ENCODE peak calls at places on chromosomes 1 and 21, in five cellular contexts. F, Z, S, T and I are unnamed samples.

GRCh38 chr1:205998457-205999241 is 4.5 kb downstream of the RAB7B start:
- ATAC-seq in F (no peak), T (no peak), Z (no peak), S (no peak), I (no peak)

GRCh38 chr1:13801711-13802486 is 101.9 kb downstream of the PRDM2 start:
- ATAC-seq in F (no peak), Z (peak), T (no peak), S (peak), I (no peak)

GRCh38 chr21:29196664-29197052 is 66.2 kb downstream of the MAP3K7CL start:
- ATAC-seq in S (no peak), Z (peak), T (no peak), F (peak), I (no peak)

GRCh38 chr1:31768939-31769704 is 5.0 kb upstream of the ADGRB2 start:
- ATAC-seq in S (no peak), T (no peak), F (peak), Z (no peak), I (no peak)

GRCh38 chr1:228276361-228276831 is 68.6 kb downstream of the OBSCN start:
- ATAC-seq in S (peak), T (no peak), F (peak), Z (peak), I (peak)

GRCh38 chr1:228827026-228827425 is 91.7 kb downstream of the RHOU start:
- ATAC-seq in T (no peak), S (peak), F (no peak), Z (peak), I (peak)

GRCh38 chr21:37593015-37593414 is 226.4 kb downstream of the DYRK1A start:
- ATAC-seq in T (no peak), Z (no peak), S (peak), F (no peak), I (no peak)

GRCh38 chr21:32413697-32414578 is 1.4 kb downstream of the EVA1C start:
- ATAC-seq in F (no peak), Z (no peak), S (peak), T (peak), I (no peak)

GRCh38 chr1:41394918-41395598 is 33.8 kb downstream of the FOXO6 start:
- ATAC-seq in F (peak), S (peak), Z (no peak), T (no peak), I (no peak)

GRCh38 chr1:165580931-165581871 is 37.4 kb downstream of the LRRC52 start:
- ATAC-seq in F (no peak), Z (no peak), T (no peak), S (no peak), I (no peak)

GRCh38 chr1:40743860-40744259 is 39.7 kb upstream of the KCNQ4 start:
- ATAC-seq in F (no peak), S (no peak), Z (no peak), T (no peak), I (no peak)

GRCh38 chr1:171718216-171718615 is 23.6 kb downstream of the VAMP4 start:
- ATAC-seq in T (no peak), F (no peak), Z (no peak), S (no peak), I (no peak)

GRCh38 chr1:160056648-160057169 is 13.3 kb downstream of the KCNJ10 start:
- ATAC-seq in S (no peak), F (no peak), Z (no peak), T (no peak), I (no peak)

GRCh38 chr1:67850611-67851075 is 17.4 kb upstream of the GNG12 start:
- ATAC-seq in S (peak), Z (peak), T (no peak), F (peak), I (peak)

GRCh38 chr1:237393632-237394031 is 351.6 kb downstream of the RYR2 start:
- ATAC-seq in Z (no peak), T (no peak), S (no peak), F (no peak), I (no peak)

GRCh38 chr1:211476200-211476849 is 15.6 kb downstream of the RD3 start:
- ATAC-seq in S (peak), T (peak), Z (peak), F (peak), I (peak)

GRCh38 chr1:96918406-96918805 is 196.8 kb downstream of the PTBP2 start:
- ATAC-seq in F (no peak), Z (peak), S (no peak), T (no peak), I (no peak)

GRCh38 chr1:2322593-2323295 is 68.6 kb downstream of the MORN1 start:
- ATAC-seq in Z (peak), S (peak), T (peak), F (no peak), I (peak)

GRCh38 chr21:36163780-36164426 is 7.3 kb downstream of the DOP1B start:
- ATAC-seq in S (no peak), Z (no peak), T (peak), F (no peak), I (no peak)

GRCh38 chr1:89547563-89548485 is 23.2 kb downstream of the LRRC8B start:
- ATAC-seq in F (peak), T (no peak), Z (no peak), S (peak), I (peak)

GRCh38 chr1:208257326-208257725 is 13.1 kb upstream of the PLXNA2 start:
- ATAC-seq in F (no peak), S (no peak), Z (no peak), T (no peak), I (no peak)

GRCh38 chr1:13540871-13541270 is 27.1 kb upstream of the LRRC38 start:
- ATAC-seq in F (no peak), T (no peak), Z (no peak), S (no peak), I (peak)

GRCh38 chr1:185980891-185981290 is 246.7 kb downstream of the HMCN1 start:
- ATAC-seq in T (no peak), Z (no peak), S (no peak), F (no peak), I (no peak)

GRCh38 chr1:152047607-152047953 is 10.8 kb upstream of the S100A11 start:
- ATAC-seq in T (peak), Z (peak), F (no peak), S (peak), I (peak)

GRCh38 chr21:35034203-35034926 is 14.7 kb downstream of the RUNX1 start:
- ATAC-seq in F (no peak), T (no peak), S (no peak), Z (no peak), I (no peak)

GRCh38 chr1:246659594-246660140 is 64.5 kb upstream of the SCCPDH start:
- ATAC-seq in S (no peak), Z (no peak), T (no peak), F (no peak), I (no peak)

GRCh38 chr1:116159177-116159576 is 48.0 kb downstream of the MAB21L3 start:
- ATAC-seq in T (no peak), S (no peak), F (no peak), Z (no peak), I (no peak)

GRCh38 chr1:209053587-209053986 is 529.9 kb upstream of the CAMK1G start:
- ATAC-seq in T (no peak), F (no peak), S (no peak), Z (no peak), I (no peak)

GRCh38 chr1:173424786-173425407 is 52.2 kb upstream of the PRDX6 start:
- ATAC-seq in T (no peak), S (no peak), Z (no peak), F (no peak), I (no peak)

GRCh38 chr1:219898375-219898774 is 30.0 kb downstream of the SLC30A10 start:
- ATAC-seq in S (no peak), F (no peak), Z (no peak), T (no peak), I (no peak)

GRCh38 chr1:184959626-184960025 is 14.7 kb downstream of the NIBAN1 start:
- ATAC-seq in T (no peak), S (no peak), F (no peak), Z (no peak), I (no peak)

GRCh38 chr1:204213668-204214662 is at the start of gene GOLT1A:
- ATAC-seq in T (peak), Z (peak), S (peak), F (peak), I (peak)

GRCh38 chr1:205458777-205459566 is 3.1 kb upstream of the BLACAT1 start:
- ATAC-seq in Z (peak), S (peak), T (peak), F (peak), I (no peak)

GRCh38 chr1:87134625-87135024 is 194.1 kb upstream of the LMO4 start:
- ATAC-seq in Z (no peak), S (no peak), F (no peak), T (no peak), I (no peak)

GRCh38 chr1:107549152-107549810 is 408.4 kb downstream of the NTNG1 start:
- ATAC-seq in F (peak), T (no peak), S (no peak), Z (no peak), I (no peak)

GRCh38 chr1:16158993-16159831 is 3.3 kb upstream of the EPHA2 start:
- ATAC-seq in Z (no peak), F (no peak), S (no peak), T (no peak), I (no peak)

GRCh38 chr1:193581338-193581737 is 394.9 kb upstream of the B3GALT2 start:
- ATAC-seq in F (no peak), S (no peak), Z (no peak), T (no peak), I (no peak)

GRCh38 chr1:206895837-206896242 is 1.4 kb upstream of the IL24 start:
- ATAC-seq in F (no peak), T (no peak), S (no peak), Z (no peak), I (no peak)

GRCh38 chr21:35002879-35003722 is 46.0 kb downstream of the RUNX1 start:
- ATAC-seq in F (no peak), S (peak), T (no peak), Z (peak), I (no peak)

DNA sequence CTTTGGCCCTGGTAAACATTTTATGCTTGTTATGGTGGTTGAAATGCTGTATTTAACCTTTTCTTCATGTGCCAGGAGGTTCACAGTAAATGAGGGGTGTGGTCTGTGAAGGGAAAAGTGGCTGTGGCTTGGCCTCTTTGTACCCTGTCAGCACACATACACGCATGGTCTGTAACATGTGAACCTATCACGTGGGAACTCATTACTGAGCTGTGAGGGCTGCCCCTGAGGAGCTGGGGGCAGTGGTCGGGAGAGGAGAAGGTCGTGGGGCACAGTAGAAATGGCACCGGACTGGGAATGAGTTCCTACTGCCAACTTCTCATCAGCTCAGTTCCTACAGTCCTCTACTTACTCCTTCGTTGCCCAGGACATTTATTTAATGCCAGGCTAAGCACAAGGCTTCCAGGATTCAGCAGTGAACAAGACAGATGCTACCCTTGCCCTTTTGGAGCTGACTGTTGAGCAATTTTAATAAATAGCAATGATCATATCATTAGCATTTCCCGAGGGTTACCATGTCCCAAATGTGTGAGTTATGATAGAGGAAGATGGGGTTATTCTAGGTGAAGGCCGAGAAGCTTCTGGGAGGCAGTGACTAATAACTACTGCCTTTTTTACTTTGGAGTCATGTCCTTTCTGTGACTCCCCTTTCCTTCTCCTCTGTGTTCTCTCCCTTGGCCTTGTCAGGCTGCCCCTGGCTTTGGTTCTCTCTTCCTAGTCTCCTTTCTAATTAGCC is 38.8 kb downstream of the DDR2 start:
- ATAC-seq in Z (peak), S (peak), T (no peak), F (no peak), I (peak)
- TF ChIP-seq POLR2AphosphoS5 in Z (no peak), S (no peak), T (no peak), F (no peak), I (peak)

GRCh38 chr1:156113263-156114004 is 1.1 kb upstream of the LMNA start:
- ATAC-seq in S (no peak), Z (no peak), F (no peak), T (no peak), I (no peak)

GRCh38 chr1:156114101-156114918 is at the start of gene LMNA:
- ATAC-seq in Z (peak), F (peak), S (peak), T (peak), I (peak)

GRCh38 chr1:156110252-156110651 is 4.3 kb upstream of the LMNA start:
- ATAC-seq in T (no peak), Z (no peak), F (no peak), S (no peak), I (no peak)

GRCh38 chr1:156111355-156111962 is 3.1 kb upstream of the LMNA start:
- ATAC-seq in F (no peak), S (no peak), T (no peak), Z (no peak), I (no peak)

DNA sequence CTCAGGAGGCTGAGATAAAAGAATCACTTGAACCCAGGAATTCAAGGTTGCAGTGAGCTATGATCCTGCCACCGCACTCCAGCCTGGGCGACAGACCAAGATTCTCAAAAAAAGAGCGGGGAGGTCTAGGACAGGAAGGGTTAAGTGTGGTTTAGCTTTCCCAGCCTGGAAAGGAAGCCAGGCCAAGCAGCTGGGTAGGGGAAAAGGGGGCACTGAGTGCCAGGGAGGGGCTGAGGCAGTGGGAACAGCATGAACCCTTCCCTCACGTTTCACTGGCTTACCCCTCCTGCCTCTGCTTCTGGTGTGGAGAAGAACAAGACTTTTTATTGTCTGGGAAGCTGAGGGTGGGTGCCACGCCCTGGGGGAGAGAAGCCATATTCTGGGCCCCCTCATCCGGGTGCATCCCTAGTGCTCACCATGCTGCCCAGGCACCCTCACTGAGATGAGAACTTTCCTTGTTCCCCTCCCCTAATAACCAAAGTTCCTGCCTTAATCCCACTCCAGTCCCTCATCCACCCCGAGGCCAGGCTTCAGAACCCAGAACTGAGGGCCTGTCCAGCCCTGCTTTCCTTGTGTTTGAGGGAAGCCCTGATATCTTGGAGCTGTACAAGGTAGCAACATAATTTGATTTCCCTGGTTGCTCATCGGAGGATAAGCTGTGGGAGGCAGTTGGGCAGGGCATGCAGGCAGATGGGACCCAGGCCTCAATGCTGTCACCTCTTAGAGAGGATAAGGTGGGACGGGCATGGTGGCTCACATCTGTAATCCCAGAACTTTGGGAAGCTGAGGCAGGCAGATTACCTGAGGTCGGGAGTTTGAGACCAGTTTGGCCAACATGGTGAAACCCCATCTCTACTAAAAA is 2.0 kb upstream of the LMNA start:
- ATAC-seq in T (no peak), Z (no peak), S (no peak), F (no peak), I (no peak)
- TF ChIP-seq EP300 in T (no peak), Z (no peak), S (no peak), F (no peak), I (no peak)

GRCh38 chr1:19866029-19866428 is 16.2 kb upstream of the OTUD3 start:
- ATAC-seq in T (no peak), S (no peak), Z (no peak), F (no peak), I (no peak)

GRCh38 chr1:19861842-19862530 is 20.2 kb upstream of the OTUD3 start:
- ATAC-seq in F (no peak), S (no peak), Z (no peak), T (no peak), I (no peak)

GRCh38 chr1:19864304-19865160 is 17.7 kb upstream of the OTUD3 start:
- ATAC-seq in T (no peak), F (no peak), S (no peak), Z (no peak), I (no peak)

GRCh38 chr1:19862944-19863343 is 19.3 kb upstream of the OTUD3 start:
- ATAC-seq in S (no peak), F (no peak), Z (no peak), T (no peak), I (no peak)

GRCh38 chr1:19863804-19864203 is 18.4 kb upstream of the OTUD3 start:
- ATAC-seq in Z (no peak), S (no peak), F (no peak), T (no peak), I (no peak)
- TF ChIP-seq POLR2AphosphoS5 in Z (no peak), S (no peak), F (no peak), T (no peak), I (no peak)

GRCh38 chr1:33010946-33011731 is 25.5 kb downstream of the AK2 start:
- ATAC-seq in S (no peak), T (no peak), F (no peak), Z (peak), I (peak)
- TF ChIP-seq EP300 in S (no peak), T (no peak), F (no peak), Z (peak), I (no peak)

GRCh38 chr1:1307261-1307907 is 346 bp downstream of the ACAP3 start:
- ATAC-seq in F (no peak), T (no peak), Z (no peak), S (peak), I (no peak)

GRCh38 chr1:1306661-1307260 is 969 bp downstream of the ACAP3 start:
- ATAC-seq in T (peak), F (no peak), S (no peak), Z (no peak), I (no peak)

GRCh38 chr1:1309525-1310385 is 1.4 kb downstream of the PUSL1 start:
- ATAC-seq in S (peak), Z (no peak), F (no peak), T (no peak), I (no peak)

GRCh38 chr1:1308756-1309524 is 543 bp downstream of the PUSL1 start:
- ATAC-seq in Z (no peak), F (peak), T (no peak), S (peak), I (no peak)

DNA sequence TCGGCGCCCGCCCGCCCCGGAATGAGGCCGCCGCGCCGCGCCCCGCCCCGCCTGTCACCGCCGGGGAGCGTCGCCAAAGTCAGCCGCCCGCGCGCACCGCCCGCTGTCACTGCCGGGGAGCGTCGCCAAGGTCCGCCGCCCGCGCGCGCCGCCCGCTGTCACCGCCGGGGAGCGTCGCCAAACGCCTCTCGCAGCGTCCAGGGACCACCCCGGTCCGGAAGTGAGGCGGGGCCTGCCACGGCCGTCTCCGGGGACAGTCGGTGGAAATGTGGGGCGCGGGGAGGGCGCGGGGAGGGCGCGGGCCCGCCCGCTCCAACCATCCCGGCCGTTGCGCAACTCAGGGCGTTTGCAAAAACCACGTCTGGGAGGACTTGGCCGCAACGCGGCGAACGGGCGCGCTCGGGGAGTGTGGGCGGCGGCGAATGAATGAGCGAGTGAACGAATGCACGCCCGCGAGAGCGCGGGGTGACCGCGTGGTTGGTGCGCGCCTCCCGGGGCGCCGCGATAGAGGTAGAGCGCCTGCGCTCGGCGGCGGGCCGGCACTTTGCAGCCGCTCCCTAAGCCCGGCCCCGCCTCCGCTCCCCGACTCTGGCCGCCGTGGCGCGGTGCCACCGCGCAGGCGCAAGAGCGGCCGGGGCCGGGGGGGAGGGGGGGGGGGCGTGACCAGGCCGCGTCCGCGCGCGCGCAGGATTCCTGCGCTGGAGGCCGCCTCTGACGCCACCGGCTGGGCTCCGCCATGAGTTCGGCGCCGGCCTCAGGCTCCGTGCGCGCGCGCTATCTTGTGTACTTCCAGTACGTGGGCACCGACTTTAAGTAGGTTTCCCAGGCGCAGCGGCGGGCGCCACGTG is at the start of the genes ACAP3 and PUSL1:
- ATAC-seq in F (peak), S (peak), T (peak), Z (peak), I (peak)
- TF ChIP-seq POLR2AphosphoS5 in F (no peak), S (peak), T (peak), Z (peak), I (peak)

GRCh38 chr1:54273837-54274192 is 73.8 kb downstream of the MRPL37 start:
- ATAC-seq in T (no peak), Z (peak), F (no peak), S (peak), I (peak)
- TF ChIP-seq EP300 in T (no peak), Z (no peak), F (no peak), S (peak), I (no peak)